ENCODE peak calls at places on chromosome 18, in ten cellular contexts. X is brain microvascular endothelial cell, V is GM23338, Q is endothelial cell, S is Peyer's patch, G is lower leg skin, Z is choroid plexus epithelial cell, C is GM12878, W is adrenal gland, P is nephron progenitor cell. M is an unnamed sample.

GRCh38 chr18:31603335-31603734 is 11.7 kb downstream of the TTR start:
- DNase-seq in X (no peak), V (no peak), Q (no peak), S (no peak), G (no peak), Z (no peak), C (no peak), W (no peak), P (no peak), M (no peak)

GRCh38 chr18:55897101-55897500 is 309.1 kb upstream of the TCF4 start:
- DNase-seq in X (no peak), V (no peak), Q (no peak), S (no peak), G (no peak), Z (no peak), C (no peak), W (no peak), P (no peak), M (no peak)

GRCh38 chr18:59917422-59917821 is 17.6 kb downstream of the PMAIP1 start:
- DNase-seq in X (no peak), V (peak; percentile 35), Q (no peak), S (no peak), G (peak; percentile 63), Z (peak; percentile 67), C (no peak), W (no peak), P (no peak), M (no peak)

GRCh38 chr18:35478520-35479435 is 19.0 kb downstream of the INO80C start:
- DNase-seq in X (peak; percentile 99), V (no peak), Q (no peak), S (peak; percentile 73), G (no peak), Z (peak; percentile 88), C (no peak), W (peak; percentile 34), P (no peak), M (no peak)

GRCh38 chr18:50009772-50010171 is 185.2 kb downstream of the MYO5B start:
- DNase-seq in X (peak; percentile 22), V (peak; percentile 74), Q (peak; percentile 62), S (peak; percentile 77), G (no peak), Z (peak; percentile 53), C (peak; percentile 25), W (peak; percentile 26), P (peak; percentile 28), M (peak; percentile 61)

GRCh38 chr18:62030091-62030985 is 137.5 kb upstream of the RNF152 start:
- DNase-seq in X (no peak), V (no peak), Q (no peak), S (no peak), G (no peak), Z (peak; percentile 57), C (no peak), W (no peak), P (no peak), M (no peak)

GRCh38 chr18:13112982-13113381 is 105.6 kb upstream of the LDLRAD4 start:
- DNase-seq in X (peak; percentile 58), V (peak; percentile 85), Q (peak; percentile 75), S (peak; percentile 67), G (no peak), Z (peak; percentile 76), C (no peak), W (peak; percentile 41), P (peak; percentile 68), M (no peak)

GRCh38 chr18:13447621-13448020 is 229.1 kb downstream of the LDLRAD4 start:
- DNase-seq in X (peak; percentile 90), V (peak; percentile 48), Q (no peak), S (no peak), G (peak; percentile 87), Z (peak; percentile 91), C (no peak), W (no peak), P (peak; percentile 48), M (no peak)

GRCh38 chr18:35117951-35118411 is 76.8 kb downstream of the MAPRE2 start:
- DNase-seq in X (peak; percentile 59), V (no peak), Q (no peak), S (no peak), G (no peak), Z (peak; percentile 82), C (no peak), W (peak; percentile 70), P (peak; percentile 15), M (no peak)

GRCh38 chr18:49628119-49628518 is 66.3 kb downstream of the LIPG start:
- DNase-seq in X (no peak), V (no peak), Q (no peak), S (peak; percentile 82), G (no peak), Z (peak; percentile 21), C (no peak), W (no peak), P (no peak), M (no peak)

GRCh38 chr18:12290086-12290485 is 18.0 kb upstream of the TUBB6 start:
- DNase-seq in X (no peak), V (no peak), Q (no peak), S (no peak), G (no peak), Z (no peak), C (no peak), W (no peak), P (no peak), M (no peak)

GRCh38 chr18:54710519-54711281 is 117.6 kb upstream of the RAB27B start:
- DNase-seq in X (no peak), V (no peak), Q (no peak), S (no peak), G (no peak), Z (no peak), C (no peak), W (no peak), P (no peak), M (no peak)

DNA sequence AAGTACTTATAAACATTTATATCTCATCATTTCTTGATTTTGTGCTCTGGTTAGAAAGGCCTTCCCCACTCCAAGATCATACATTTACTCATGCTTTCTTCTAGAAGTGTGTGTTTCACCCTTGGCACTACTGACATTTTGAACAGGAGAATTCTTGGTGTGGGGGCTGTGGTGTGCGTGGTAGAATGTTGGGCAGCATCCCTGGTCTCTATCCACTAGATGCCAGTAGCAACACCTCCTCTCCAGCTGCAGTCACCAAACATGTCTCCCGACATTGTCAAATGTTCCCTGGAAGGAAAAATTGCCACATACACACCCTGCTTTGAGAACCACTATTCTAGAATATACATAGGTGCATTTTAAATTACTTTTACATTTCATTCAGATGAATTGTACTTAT is 8.7 kb upstream of the TGIF1 start:
- DNase-seq in X (peak; percentile 33), V (peak; percentile 55), Q (peak; percentile 39), S (no peak), G (no peak), Z (peak; percentile 65), C (no peak), W (no peak), P (peak; percentile 12), M (no peak)
- TF ChIP-seq CTCF in X (peak; percentile 62), V (peak; percentile 70), Q (no peak), S (no peak), G (no peak), Z (peak; percentile 59), C (peak; percentile 31), W (peak; percentile 33), P (peak; percentile 28), M (no peak)

DNA sequence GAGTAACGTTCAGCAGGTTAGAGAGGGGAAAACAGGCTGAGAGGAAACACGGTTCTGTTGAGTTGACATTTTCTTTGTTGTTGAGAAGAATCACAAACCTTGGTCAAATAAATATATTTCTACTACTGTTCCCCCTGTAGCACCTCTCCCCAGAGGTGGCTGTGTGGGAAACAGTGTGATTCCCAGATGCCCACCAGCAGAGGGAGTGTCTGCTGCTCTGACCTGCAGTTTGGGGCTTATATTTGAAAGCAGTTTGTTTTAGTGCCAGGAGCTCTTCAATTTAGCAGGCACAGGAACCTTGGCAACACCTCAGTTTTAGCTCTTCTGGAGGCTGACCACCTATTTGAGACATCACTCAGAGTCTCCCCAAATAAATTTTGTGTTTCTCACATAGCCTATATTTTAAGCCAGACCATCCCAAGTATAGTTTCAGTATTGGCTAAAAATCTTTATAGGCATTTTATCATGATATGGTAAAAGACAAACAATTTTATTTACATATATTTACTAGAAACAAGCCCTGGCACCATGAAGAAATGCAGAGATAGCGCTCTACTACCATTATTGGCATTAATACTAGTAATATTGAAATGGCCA is 75.7 kb downstream of the PIK3C3 start:
- DNase-seq in X (peak; percentile 29), V (peak; percentile 67), Q (peak; percentile 56), S (no peak), G (no peak), Z (peak; percentile 63), C (no peak), W (no peak), P (peak; percentile 33), M (no peak)
- TF ChIP-seq CTCF in X (peak; percentile 89), V (peak; percentile 75), Q (peak; percentile 57), S (no peak), G (no peak), Z (peak; percentile 92), C (peak; percentile 36), W (peak; percentile 39), P (peak; percentile 50), M (no peak)

DNA sequence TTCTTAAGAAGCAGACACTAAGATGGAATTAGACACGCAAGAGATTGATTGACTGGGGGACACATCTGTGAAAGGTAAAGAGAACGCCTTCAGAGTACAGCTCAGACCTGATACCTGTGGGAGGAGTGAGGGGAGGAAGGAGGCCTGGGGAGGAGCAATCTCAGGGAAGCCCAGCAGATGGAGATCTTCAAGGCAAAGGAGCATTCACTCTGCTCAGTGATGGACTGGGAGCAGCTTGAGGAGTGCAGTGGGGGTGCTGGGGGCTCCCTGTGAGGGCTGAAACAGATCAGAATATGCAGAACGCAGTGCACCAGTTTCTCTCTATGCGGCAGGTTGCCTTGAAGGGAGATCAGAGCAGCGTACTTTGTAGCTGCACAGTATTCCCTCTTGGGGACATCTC is 103.7 kb upstream of the ATP8B1 start:
- DNase-seq in X (no peak), V (peak; percentile 38), Q (no peak), S (no peak), G (no peak), Z (peak; percentile 26), C (no peak), W (no peak), P (no peak), M (no peak)
- TF ChIP-seq CTCF in X (peak; percentile 52), V (peak; percentile 42), Q (no peak), S (no peak), G (no peak), Z (peak; percentile 57), C (no peak), W (no peak), P (no peak), M (no peak)

GRCh38 chr18:75207298-75208054 is 1.5 kb downstream of the PTGR3 start:
- DNase-seq in X (no peak), V (no peak), Q (no peak), S (peak; percentile 43), G (no peak), Z (peak; percentile 45), C (no peak), W (no peak), P (no peak), M (no peak)

GRCh38 chr18:75206637-75207297 is 2.2 kb downstream of the PTGR3 start:
- DNase-seq in X (no peak), V (peak; percentile 46), Q (no peak), S (peak; percentile 40), G (no peak), Z (no peak), C (no peak), W (no peak), P (peak; percentile 32), M (no peak)

GRCh38 chr18:75209129-75209951 is at the start of gene PTGR3:
- DNase-seq in X (peak; percentile 57), V (peak; percentile 84), Q (peak; percentile 73), S (peak; percentile 91), G (peak; percentile 96), Z (peak; percentile 77), C (peak; percentile 40), W (peak; percentile 88), P (peak; percentile 74), M (peak; percentile 89)

GRCh38 chr18:75208836-75209128 is 157 bp downstream of the PTGR3 start:
- DNase-seq in X (no peak), V (no peak), Q (no peak), S (peak; percentile 69), G (no peak), Z (no peak), C (no peak), W (no peak), P (no peak), M (peak; percentile 42)

GRCh38 chr18:75208055-75208835 is 694 bp downstream of the PTGR3 start:
- DNase-seq in X (peak; percentile 31), V (peak; percentile 58), Q (peak; percentile 60), S (peak; percentile 73), G (peak; percentile 90), Z (peak; percentile 67), C (no peak), W (peak; percentile 57), P (peak; percentile 57), M (peak; percentile 54)
- TF ChIP-seq CTCF in X (peak; percentile 12), V (no peak), Q (no peak), S (no peak), G (no peak), Z (no peak), C (no peak), W (no peak), P (no peak), M (no peak)

M was measured in lung.